ENCODE peak calls at places on chromosomes 1 and 21, in eight cellular contexts. V, W, K, C, H, G, L and O are unnamed samples.
A peak's percentile ranks its signal among the peaks of the same experiment; 100 is the strongest.

GRCh38 chr1:1179983-1180861 is 6.5 kb downstream of the TTLL10 start:
- DNase-seq in V (no peak), W (no peak), K (no peak), C (no peak), H (peak; percentile 29), G (peak; percentile 11), L (no peak), O (no peak)

GRCh38 chr1:53896673-53897229 is 2.8 kb downstream of the DIO1 start:
- DNase-seq in V (peak; percentile 73), W (peak; percentile 79), K (no peak), C (no peak), H (no peak), G (no peak), L (no peak), O (no peak)

GRCh38 chr1:3404301-3404700 is 50.2 kb upstream of the ARHGEF16 start:
- DNase-seq in V (no peak), W (no peak), K (no peak), C (no peak), H (no peak), G (no peak), L (no peak), O (no peak)

GRCh38 chr1:192758492-192758891 is 50.3 kb upstream of the RGS2 start:
- DNase-seq in V (no peak), W (no peak), K (no peak), C (no peak), H (no peak), G (no peak), L (no peak), O (no peak)

GRCh38 chr1:31581821-31582810 is 5.8 kb downstream of the TINAGL1 start:
- DNase-seq in V (no peak), W (no peak), K (no peak), C (no peak), H (peak; percentile 66), G (no peak), L (no peak), O (no peak)

GRCh38 chr21:44598031-44598430 is 2.4 kb upstream of the KRTAP10-7 start:
- DNase-seq in V (no peak), W (no peak), K (no peak), C (no peak), H (no peak), G (no peak), L (no peak), O (no peak)

GRCh38 chr1:7669559-7670208 is 101.4 kb upstream of the VAMP3 start:
- DNase-seq in V (peak; percentile 52), W (peak; percentile 53), K (peak; percentile 50), C (peak; percentile 45), H (peak; percentile 64), G (peak; percentile 46), L (peak; percentile 69), O (peak; percentile 10)

GRCh38 chr1:155321577-155322497 is 1.1 kb downstream of the RUSC1 start:
- DNase-seq in V (peak; percentile 16), W (no peak), K (no peak), C (no peak), H (peak; percentile 43), G (no peak), L (no peak), O (no peak)

GRCh38 chr1:85453640-85454194 is 11.2 kb downstream of the DDAH1 start:
- DNase-seq in V (no peak), W (peak; percentile 45), K (no peak), C (no peak), H (no peak), G (no peak), L (no peak), O (no peak)

GRCh38 chr1:178942285-178943218 is 71.7 kb upstream of the ANGPTL1 start:
- DNase-seq in V (peak; percentile 62), W (peak; percentile 71), K (no peak), C (no peak), H (peak; percentile 57), G (peak; percentile 61), L (no peak), O (no peak)

GRCh38 chr1:46174448-46175231 is at the start of gene TSPAN1:
- DNase-seq in V (peak; percentile 19), W (peak; percentile 18), K (no peak), C (no peak), H (peak; percentile 48), G (peak; percentile 50), L (no peak), O (no peak)

GRCh38 chr1:59765036-59765730 is 49.6 kb upstream of the HOOK1 start:
- DNase-seq in V (no peak), W (no peak), K (no peak), C (no peak), H (no peak), G (no peak), L (no peak), O (no peak)

GRCh38 chr1:162136760-162137537 is 67.5 kb downstream of the NOS1AP start:
- DNase-seq in V (peak; percentile 92), W (peak; percentile 82), K (no peak), C (no peak), H (no peak), G (no peak), L (no peak), O (peak; percentile 13)

GRCh38 chr1:3393024-3393986 is 61.2 kb upstream of the ARHGEF16 start:
- DNase-seq in V (no peak), W (peak; percentile 2), K (no peak), C (no peak), H (peak; percentile 82), G (no peak), L (no peak), O (no peak)

GRCh38 chr1:59384443-59384842 is 87.5 kb downstream of the FGGY start:
- DNase-seq in V (no peak), W (no peak), K (no peak), C (no peak), H (no peak), G (no peak), L (no peak), O (no peak)

GRCh38 chr21:25733859-25734653 is 648 bp downstream of the ATP5PF start:
- DNase-seq in V (peak; percentile 47), W (peak; percentile 27), K (peak; percentile 30), C (peak; percentile 11), H (peak; percentile 57), G (no peak), L (peak; percentile 52), O (peak; percentile 35)

GRCh38 chr1:1797731-1798341 is 19.6 kb upstream of the NADK start:
- DNase-seq in V (no peak), W (no peak), K (no peak), C (no peak), H (no peak), G (no peak), L (no peak), O (no peak)

GRCh38 chr21:45548711-45549491 is 6.7 kb upstream of the SLC19A1 start:
- DNase-seq in V (peak; percentile 32), W (no peak), K (no peak), C (no peak), H (no peak), G (no peak), L (no peak), O (no peak)

GRCh38 chr1:48493970-48494769 is 22.2 kb upstream of the SPATA6 start:
- DNase-seq in V (peak; percentile 15), W (peak; percentile 95), K (no peak), C (no peak), H (no peak), G (no peak), L (no peak), O (no peak)

GRCh38 chr1:216626394-216627067 is 96.7 kb downstream of the ESRRG start:
- DNase-seq in V (peak; percentile 25), W (no peak), K (no peak), C (no peak), H (no peak), G (peak; percentile 12), L (no peak), O (no peak)

GRCh38 chr1:214559079-214559478 is 7.7 kb upstream of the PTPN14 start:
- DNase-seq in V (no peak), W (no peak), K (no peak), C (no peak), H (no peak), G (no peak), L (no peak), O (no peak)

GRCh38 chr1:154186852-154187501 is 4.9 kb downstream of the TPM3 start:
- DNase-seq in V (no peak), W (no peak), K (no peak), C (no peak), H (no peak), G (no peak), L (no peak), O (no peak)

GRCh38 chr1:3863231-3863935 is 6.1 kb downstream of the DFFB start:
- DNase-seq in V (no peak), W (no peak), K (no peak), C (no peak), H (no peak), G (no peak), L (no peak), O (no peak)

GRCh38 chr21:38820471-38821239 is 14.9 kb downstream of the ETS2 start:
- DNase-seq in V (no peak), W (no peak), K (no peak), C (no peak), H (no peak), G (peak; percentile 64), L (no peak), O (peak; percentile 28)

GRCh38 chr1:17293681-17294415 is 14.1 kb upstream of the PADI4 start:
- DNase-seq in V (peak; percentile 17), W (no peak), K (no peak), C (no peak), H (no peak), G (no peak), L (no peak), O (no peak)

GRCh38 chr1:154353460-154353904 is 28.2 kb downstream of the ATP8B2 start:
- DNase-seq in V (peak; percentile 72), W (peak; percentile 66), K (no peak), C (no peak), H (no peak), G (no peak), L (peak; percentile 48), O (no peak)

GRCh38 chr1:162070825-162071224 is 1.3 kb downstream of the NOS1AP start:
- DNase-seq in V (no peak), W (no peak), K (no peak), C (no peak), H (no peak), G (no peak), L (no peak), O (no peak)

GRCh38 chr1:1001057-1001630 is 1.2 kb upstream of the HES4 start:
- DNase-seq in V (no peak), W (no peak), K (no peak), C (no peak), H (no peak), G (peak; percentile 20), L (no peak), O (no peak)

GRCh38 chr1:42681771-42682483 is at the start of gene YBX1:
- DNase-seq in V (peak; percentile 99), W (peak; percentile 99), K (peak; percentile 91), C (peak; percentile 91), H (peak; percentile 95), G (peak; percentile 94), L (peak; percentile 95), O (peak; percentile 90)

GRCh38 chr1:203475012-203475981 is at the start of gene PRELP:
- DNase-seq in V (no peak), W (peak; percentile 60), K (no peak), C (no peak), H (peak; percentile 52), G (peak; percentile 43), L (no peak), O (no peak)

GRCh38 chr1:206738370-206739366 is 31.9 kb upstream of the IL19 start:
- DNase-seq in V (peak; percentile 63), W (peak; percentile 39), K (no peak), C (no peak), H (no peak), G (no peak), L (no peak), O (no peak)

GRCh38 chr1:169368406-169368769 is 393 bp downstream of the BLZF1 start:
- DNase-seq in V (peak; percentile 45), W (no peak), K (no peak), C (peak; percentile 19), H (no peak), G (no peak), L (peak; percentile 33), O (no peak)

GRCh38 chr1:167723707-167724323 is 2.0 kb downstream of the MPZL1 start:
- DNase-seq in V (no peak), W (no peak), K (no peak), C (no peak), H (no peak), G (no peak), L (no peak), O (no peak)

GRCh38 chr1:24898152-24898908 is 31.7 kb downstream of the RUNX3 start:
- DNase-seq in V (peak; percentile 51), W (peak; percentile 45), K (no peak), C (peak; percentile 35), H (peak; percentile 56), G (no peak), L (peak; percentile 72), O (no peak)